ENCODE peak calls at places on chromosome 2, in six cellular contexts. B is NAMALWA; K is activated T-cell treated with anti-CD3 and anti-CD28 coated beads for 24 hours; U is IMR-90; H is GDM1; Z is activated CD4-positive, alpha-beta T cell treated with anti-CD3 and anti-CD28 coated beads, Interleukin-2, amount 50 U/mL, for 24 hours. N is an unnamed sample.

GRCh38 chr2:174176898-174177297 is 71.4 kb downstream of the OLA1 start:
- DNase-seq in K (no peak), Z (no peak), H (no peak), U (peak; percentile 44), B (no peak), N (no peak)

GRCh38 chr2:40654346-40654745 is 202.5 kb upstream of the SLC8A1 start:
- DNase-seq in B (no peak), U (no peak), Z (no peak), K (no peak), H (no peak), N (no peak)

GRCh38 chr2:202704248-202704647 is 69.5 kb downstream of the FAM117B start:
- DNase-seq in Z (no peak), H (no peak), B (no peak), U (no peak), K (no peak), N (no peak)

GRCh38 chr2:95316466-95317122 is 19.4 kb downstream of the KCNIP3 start:
- DNase-seq in H (no peak), K (no peak), U (peak; percentile 42), B (no peak), Z (no peak), N (no peak)

GRCh38 chr2:152826880-152827279 is 108.5 kb downstream of the ARL6IP6 start:
- DNase-seq in K (no peak), U (peak; percentile 23), H (no peak), Z (no peak), B (peak; percentile 39), N (no peak)

GRCh38 chr2:163182764-163183354 is 344.3 kb upstream of the KCNH7 start:
- DNase-seq in K (no peak), B (peak; percentile 32), Z (no peak), H (no peak), U (peak; percentile 32), N (peak; percentile 33)

GRCh38 chr2:1721706-1722483 is 22.4 kb downstream of the PXDN start:
- DNase-seq in H (no peak), U (peak; percentile 91), Z (no peak), K (no peak), B (no peak), N (no peak)

GRCh38 chr2:110870545-110870944 is 138.2 kb downstream of the ACOXL start:
- DNase-seq in K (no peak), B (no peak), H (no peak), U (no peak), Z (no peak), N (no peak)

GRCh38 chr2:194166818-194167217 is 1490.2 kb upstream of the SLC39A10 start:
- DNase-seq in H (no peak), Z (no peak), B (peak; percentile 48), U (no peak), K (no peak), N (peak; percentile 33)

GRCh38 chr2:173680574-173680973 is 284.6 kb downstream of the SP3 start:
- DNase-seq in H (no peak), K (no peak), U (peak; percentile 5), Z (no peak), B (no peak), N (no peak)

GRCh38 chr2:145166716-145167115 is 646.8 kb upstream of the ZEB2 start:
- DNase-seq in H (no peak), K (no peak), B (no peak), U (no peak), Z (no peak), N (no peak)

GRCh38 chr2:40227200-40227599 is 224.7 kb downstream of the SLC8A1 start:
- DNase-seq in Z (no peak), K (no peak), B (no peak), H (no peak), U (peak; percentile 37), N (no peak)

GRCh38 chr2:204251977-204252376 is 293.3 kb upstream of the PARD3B start:
- DNase-seq in H (no peak), Z (no peak), K (no peak), U (no peak), B (no peak), N (no peak)

GRCh38 chr2:74513605-74514367 is 464 bp upstream of the TLX2 start:
- DNase-seq in H (no peak), K (no peak), B (no peak), Z (no peak), U (no peak), N (no peak)

GRCh38 chr2:222178450-222178849 is 120.3 kb downstream of the PAX3 start:
- DNase-seq in H (no peak), Z (no peak), B (no peak), K (no peak), U (no peak), N (no peak)

GRCh38 chr2:40371525-40372277 is 80.2 kb downstream of the SLC8A1 start:
- DNase-seq in Z (no peak), B (no peak), U (peak; percentile 90), K (no peak), H (no peak), N (no peak)

GRCh38 chr2:95346738-95347671 is 49.9 kb downstream of the KCNIP3 start:
- DNase-seq in H (no peak), U (no peak), B (no peak), Z (no peak), K (no peak), N (no peak)

GRCh38 chr2:213995400-213996105 is 415.3 kb upstream of the VWC2L start:
- DNase-seq in Z (no peak), U (peak; percentile 94), B (no peak), K (no peak), H (no peak), N (no peak)

GRCh38 chr2:209049608-209050007 is 374.2 kb upstream of the MAP2 start:
- DNase-seq in Z (no peak), H (no peak), K (no peak), B (no peak), U (no peak), N (no peak)

GRCh38 chr2:173854840-173855239 is 110.3 kb downstream of the SP3 start:
- DNase-seq in H (no peak), B (no peak), U (peak; percentile 58), K (no peak), Z (no peak), N (no peak)

N was measured in MM.1S.